ENCODE peak calls at places on chromosome 12, in ten cellular contexts. W is mucosa of descending colon, I is upper lobe of right lung, U is heart left ventricle, S is BJ, F is glutamatergic neuron, V is AG09309, D is right atrium auricular region, L is AG10803, K is GM23338. M is an unnamed sample.

GRCh38 chr12:20188930-20189653 is 179.2 kb upstream of the PDE3A start:
- DNase-seq in W (no peak), I (no peak), U (no peak), S (no peak), F (no peak), V (no peak), D (no peak), L (no peak), K (no peak), M (no peak)

GRCh38 chr12:124921200-124922008 is 7.0 kb upstream of the UBC start:
- DNase-seq in W (peak), I (no peak), U (peak), S (no peak), F (peak), V (no peak), D (no peak), L (peak), K (peak), M (no peak)

GRCh38 chr12:129871991-129872969 is 31.5 kb downstream of the TMEM132D start:
- DNase-seq in W (no peak), I (no peak), U (no peak), S (no peak), F (no peak), V (no peak), D (no peak), L (no peak), K (peak), M (no peak)

GRCh38 chr12:102659200-102659911 is 179.0 kb upstream of the IGF1 start:
- DNase-seq in W (no peak), I (no peak), U (no peak), S (no peak), F (no peak), V (no peak), D (no peak), L (peak), K (peak), M (no peak)

GRCh38 chr12:26773313-26774104 is 59.5 kb downstream of the ITPR2 start:
- DNase-seq in W (no peak), I (no peak), U (no peak), S (no peak), F (no peak), V (no peak), D (no peak), L (no peak), K (no peak), M (no peak)

GRCh38 chr12:1318327-1319031 is 275.9 kb downstream of the FBXL14 start:
- DNase-seq in W (peak), I (no peak), U (no peak), S (peak), F (no peak), V (peak), D (no peak), L (peak), K (peak), M (no peak)

GRCh38 chr12:131137009-131137835 is 183.5 kb downstream of the ADGRD1 start:
- DNase-seq in W (no peak), I (no peak), U (no peak), S (no peak), F (no peak), V (no peak), D (no peak), L (no peak), K (no peak), M (no peak)

GRCh38 chr12:126112849-126113248 is 1047.6 kb downstream of the AACS start:
- DNase-seq in W (no peak), I (no peak), U (no peak), S (no peak), F (no peak), V (no peak), D (no peak), L (no peak), K (no peak), M (no peak)

GRCh38 chr12:6957741-6958608 is 6.8 kb downstream of the PTPN6 start:
- DNase-seq in W (peak), I (no peak), U (no peak), S (no peak), F (no peak), V (no peak), D (no peak), L (no peak), K (no peak), M (no peak)

GRCh38 chr12:92927055-92927435 is 2.0 kb downstream of the EEA1 start:
- DNase-seq in W (no peak), I (no peak), U (no peak), S (no peak), F (no peak), V (peak), D (no peak), L (peak), K (peak), M (no peak)

GRCh38 chr12:120261951-120262851 is 3.3 kb downstream of the PXN start:
- DNase-seq in W (no peak), I (no peak), U (no peak), S (no peak), F (no peak), V (no peak), D (no peak), L (no peak), K (no peak), M (no peak)

GRCh38 chr12:98618952-98619351 is 25.5 kb downstream of the SLC25A3 start:
- DNase-seq in W (no peak), I (no peak), U (no peak), S (no peak), F (no peak), V (peak), D (no peak), L (peak), K (no peak), M (no peak)

GRCh38 chr12:84058136-84058535 is 854.5 kb downstream of the SLC6A15 start:
- DNase-seq in W (no peak), I (no peak), U (no peak), S (no peak), F (no peak), V (no peak), D (no peak), L (no peak), K (no peak), M (no peak)

GRCh38 chr12:124379938-124380754 is 85.3 kb downstream of the RFLNA start:
- DNase-seq in W (no peak), I (peak), U (peak), S (no peak), F (no peak), V (no peak), D (peak), L (peak), K (no peak), M (no peak)

GRCh38 chr12:116717466-116718457 is 20.1 kb downstream of the SPRING1 start:
- DNase-seq in W (no peak), I (no peak), U (peak), S (no peak), F (no peak), V (no peak), D (peak), L (peak), K (no peak), M (no peak)

GRCh38 chr12:67578976-67579661 is 69.4 kb upstream of the DYRK2 start:
- DNase-seq in W (no peak), I (no peak), U (no peak), S (no peak), F (no peak), V (no peak), D (no peak), L (no peak), K (no peak), M (no peak)

GRCh38 chr12:68814490-68815231 is 6.7 kb downstream of the MDM2 start:
- DNase-seq in W (no peak), I (no peak), U (no peak), S (no peak), F (no peak), V (no peak), D (no peak), L (no peak), K (no peak), M (no peak)

GRCh38 chr12:102917026-102917787 is at the start of gene PAH:
- DNase-seq in W (peak), I (peak), U (no peak), S (no peak), F (no peak), V (no peak), D (no peak), L (no peak), K (peak), M (no peak)

GRCh38 chr12:17278946-17279345 is 673.0 kb upstream of the LMO3 start:
- DNase-seq in W (no peak), I (no peak), U (no peak), S (no peak), F (no peak), V (no peak), D (no peak), L (no peak), K (peak), M (no peak)

GRCh38 chr12:67155863-67156262 is 113.3 kb upstream of the CAND1 start:
- DNase-seq in W (no peak), I (no peak), U (no peak), S (no peak), F (no peak), V (no peak), D (no peak), L (peak), K (no peak), M (no peak)

GRCh38 chr12:123062682-123063426 is 82.4 kb downstream of the ARL6IP4 start:
- DNase-seq in W (no peak), I (no peak), U (peak), S (no peak), F (no peak), V (no peak), D (peak), L (peak), K (no peak), M (no peak)

GRCh38 chr12:56257071-56257470 is 1.1 kb downstream of the ANKRD52 start:
- DNase-seq in W (no peak), I (no peak), U (no peak), S (no peak), F (no peak), V (no peak), D (no peak), L (no peak), K (peak), M (no peak)

GRCh38 chr12:31000751-31001150 is 72.9 kb upstream of the DDX11 start:
- DNase-seq in W (no peak), I (peak), U (peak), S (peak), F (no peak), V (no peak), D (no peak), L (peak), K (no peak), M (no peak)

GRCh38 chr12:66398931-66399625 is 96.8 kb downstream of the HELB start:
- DNase-seq in W (no peak), I (no peak), U (no peak), S (no peak), F (no peak), V (no peak), D (no peak), L (no peak), K (no peak), M (no peak)

GRCh38 chr12:59055204-59055839 is 135.0 kb upstream of the LRIG3 start:
- DNase-seq in W (no peak), I (no peak), U (no peak), S (peak), F (no peak), V (no peak), D (no peak), L (peak), K (no peak), M (no peak)

GRCh38 chr12:85036736-85037135 is 585 bp downstream of the LRRIQ1 start:
- DNase-seq in W (no peak), I (no peak), U (no peak), S (no peak), F (no peak), V (no peak), D (no peak), L (no peak), K (no peak), M (no peak)

GRCh38 chr12:117514016-117514415 is 152.6 kb upstream of the NOS1 start:
- DNase-seq in W (no peak), I (no peak), U (no peak), S (no peak), F (no peak), V (no peak), D (no peak), L (peak), K (peak), M (no peak)

GRCh38 chr12:64010069-64010686 is 165.7 kb downstream of the SRGAP1 start:
- DNase-seq in W (no peak), I (no peak), U (no peak), S (peak), F (no peak), V (no peak), D (no peak), L (peak), K (no peak), M (no peak)

GRCh38 chr12:2297004-2297403 is 244.2 kb downstream of the CACNA1C start:
- DNase-seq in W (no peak), I (no peak), U (no peak), S (no peak), F (no peak), V (no peak), D (no peak), L (no peak), K (no peak), M (no peak)

GRCh38 chr12:54390668-54391551 is 6.4 kb upstream of the ZNF385A start:
- DNase-seq in W (peak), I (no peak), U (peak), S (no peak), F (peak), V (no peak), D (no peak), L (no peak), K (peak), M (no peak)

GRCh38 chr12:31119531-31120211 is 46.0 kb downstream of the DDX11 start:
- DNase-seq in W (no peak), I (no peak), U (peak), S (no peak), F (no peak), V (no peak), D (no peak), L (no peak), K (no peak), M (no peak)

GRCh38 chr12:101891462-101891971 is 14.1 kb downstream of the DRAM1 start:
- DNase-seq in W (peak), I (peak), U (no peak), S (peak), F (no peak), V (peak), D (no peak), L (peak), K (no peak), M (no peak)

GRCh38 chr12:127214196-127214595 is 1052.8 kb upstream of the TMEM132C start:
- DNase-seq in W (no peak), I (no peak), U (no peak), S (no peak), F (no peak), V (no peak), D (no peak), L (peak), K (no peak), M (no peak)

GRCh38 chr12:62191747-62192485 is 68.3 kb upstream of the USP15 start:
- DNase-seq in W (no peak), I (peak), U (peak), S (no peak), F (peak), V (no peak), D (no peak), L (peak), K (peak), M (no peak)

GRCh38 chr12:49548822-49549648 is 10.2 kb downstream of the KCNH3 start:
- DNase-seq in W (no peak), I (peak), U (no peak), S (no peak), F (peak), V (no peak), D (no peak), L (no peak), K (peak), M (no peak)

GRCh38 chr12:49548481-49548821 is 9.6 kb downstream of the KCNH3 start:
- DNase-seq in W (no peak), I (peak), U (no peak), S (no peak), F (no peak), V (no peak), D (no peak), L (no peak), K (no peak), M (no peak)

GRCh38 chr12:49550853-49551252 is 12.0 kb downstream of the KCNH3 start:
- DNase-seq in W (no peak), I (no peak), U (no peak), S (no peak), F (no peak), V (no peak), D (no peak), L (no peak), K (no peak), M (no peak)

GRCh38 chr12:49552014-49552413 is 13.2 kb downstream of the KCNH3 start:
- DNase-seq in W (no peak), I (no peak), U (no peak), S (no peak), F (no peak), V (no peak), D (no peak), L (peak), K (no peak), M (no peak)

GRCh38 chr12:49549735-49550710 is 11.2 kb downstream of the KCNH3 start:
- DNase-seq in W (no peak), I (peak), U (no peak), S (no peak), F (no peak), V (no peak), D (no peak), L (no peak), K (no peak), M (no peak)
- TF ChIP-seq CTCF in W (no peak), I (no peak), U (no peak), S (no peak), F (no peak), V (no peak), D (no peak), L (no peak), K (no peak), M (no peak)

DNA sequence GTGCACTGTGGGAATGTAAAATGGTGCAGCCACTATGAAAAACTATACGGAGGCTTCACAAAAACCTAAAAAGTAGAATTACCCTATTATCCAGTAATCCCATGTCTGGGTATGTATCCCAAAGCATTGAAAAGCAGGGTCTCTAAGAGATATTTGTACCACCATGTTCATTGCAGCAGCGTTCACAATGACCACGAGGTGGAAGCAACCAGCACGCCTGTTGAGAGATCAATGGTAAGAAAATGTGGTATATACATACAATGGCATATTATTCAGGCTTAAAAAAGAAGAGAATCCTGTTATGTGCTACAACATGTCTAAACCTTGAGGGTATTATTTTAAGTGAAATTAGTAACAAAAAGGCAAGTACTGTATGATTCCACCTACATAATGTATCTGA is 910 bp upstream of the NOPCHAP1 start:
- DNase-seq in W (no peak), I (no peak), U (no peak), S (no peak), F (no peak), V (no peak), D (no peak), L (no peak), K (no peak), M (no peak)
- TF ChIP-seq CTCF in W (no peak), I (no peak), U (no peak), S (no peak), F (no peak), V (no peak), D (no peak), L (no peak), K (peak), M (no peak)

DNA sequence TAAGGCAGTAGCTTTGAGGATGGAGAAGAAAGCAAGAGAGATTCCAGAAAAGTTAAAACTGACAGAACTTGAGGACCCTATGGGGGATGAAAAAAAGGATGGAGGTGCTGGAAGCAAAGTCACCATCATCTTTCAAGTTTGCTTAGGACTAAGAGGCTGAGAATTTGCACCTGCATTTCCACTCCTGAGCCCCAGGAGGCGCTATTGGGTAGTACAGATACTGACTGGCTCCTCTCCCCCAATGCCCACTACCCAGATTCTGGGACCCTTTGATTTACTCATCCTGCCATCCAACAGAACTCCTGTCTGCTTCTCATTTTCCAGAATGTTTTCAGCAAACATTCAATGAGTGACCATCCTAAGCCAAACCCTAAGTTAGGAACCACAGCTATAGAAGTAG is 34.0 kb upstream of the CMKLR1 start:
- DNase-seq in W (no peak), I (no peak), U (no peak), S (no peak), F (no peak), V (no peak), D (no peak), L (no peak), K (peak), M (no peak)
- TF ChIP-seq CTCF in W (no peak), I (peak), U (no peak), S (peak), F (peak), V (peak), D (no peak), L (peak), K (peak), M (no peak)

GRCh38 chr12:52391618-52392002 is 6.2 kb upstream of the KRT84 start:
- DNase-seq in W (peak), I (peak), U (peak), S (no peak), F (peak), V (no peak), D (no peak), L (peak), K (no peak), M (no peak)

GRCh38 chr12:52389313-52390207 is 4.1 kb upstream of the KRT84 start:
- DNase-seq in W (no peak), I (peak), U (no peak), S (no peak), F (no peak), V (no peak), D (no peak), L (peak), K (peak), M (no peak)

GRCh38 chr12:52387859-52388258 is 2.4 kb upstream of the KRT84 start:
- DNase-seq in W (no peak), I (peak), U (no peak), S (no peak), F (no peak), V (no peak), D (no peak), L (no peak), K (no peak), M (no peak)

GRCh38 chr12:52392465-52393007 is 7.1 kb upstream of the KRT84 start:
- DNase-seq in W (peak), I (no peak), U (no peak), S (no peak), F (no peak), V (no peak), D (no peak), L (no peak), K (no peak), M (no peak)

DNA sequence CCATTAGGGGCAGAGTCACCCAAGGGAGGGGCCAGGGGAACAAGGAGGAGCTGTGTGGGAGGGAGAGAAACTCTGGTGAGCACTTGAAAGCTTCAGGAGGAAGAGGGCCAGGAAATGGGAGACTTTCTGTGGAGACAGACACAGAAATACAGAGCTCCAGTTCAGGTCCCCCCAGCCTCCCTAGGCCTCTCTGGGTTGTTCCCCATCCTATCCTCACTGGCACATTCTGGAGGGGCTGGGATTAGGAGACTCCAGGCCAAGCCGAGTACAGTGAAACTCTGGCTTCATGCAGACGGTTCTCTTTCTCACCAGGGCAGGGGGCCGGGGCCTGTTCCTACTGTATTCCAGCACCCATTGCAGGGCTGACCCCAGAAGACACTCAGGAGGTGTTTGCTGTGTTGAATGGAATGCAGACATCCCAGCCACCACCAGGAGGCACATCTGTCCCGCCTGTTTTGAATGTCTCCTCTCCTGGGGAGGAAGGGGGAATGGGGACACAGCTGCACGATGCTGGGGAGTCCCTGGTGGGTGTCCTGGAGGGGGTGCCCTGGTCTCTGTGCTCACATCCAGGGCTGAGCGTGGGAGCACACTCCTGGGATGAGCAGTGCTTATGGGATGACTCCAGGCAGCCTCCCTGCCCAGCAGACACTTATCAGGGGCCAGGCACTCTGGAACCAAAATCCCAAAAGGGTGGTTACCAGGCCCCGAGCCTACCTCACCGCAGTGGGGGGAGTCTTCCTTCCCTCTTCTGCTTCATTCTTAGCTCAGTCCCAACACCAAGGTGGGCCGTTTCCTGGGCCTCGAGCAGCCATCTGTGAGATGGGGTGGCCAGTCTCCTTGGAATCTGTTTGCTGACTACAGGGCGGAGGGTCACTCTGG is 5.5 kb upstream of the KRT84 start:
- DNase-seq in W (peak), I (peak), U (no peak), S (no peak), F (peak), V (no peak), D (no peak), L (peak), K (peak), M (no peak)
- TF ChIP-seq CTCF in W (no peak), I (peak), U (peak), S (peak), F (peak), V (peak), D (peak), L (peak), K (peak), M (no peak)

GRCh38 chr12:109477185-109477962 is at the start of the genes KCTD10 and UBE3B:
- DNase-seq in W (peak), I (peak), U (peak), S (peak), F (peak), V (peak), D (peak), L (peak), K (peak), M (peak)
- TF ChIP-seq CTCF in W (no peak), I (no peak), U (peak), S (no peak), F (no peak), V (no peak), D (no peak), L (no peak), K (no peak), M (no peak)